ENCODE peak calls at places on chromosomes 12 and 14, in seven cellular contexts. H, L, R, D, X, G and T are unnamed samples.

GRCh38 chr12:46678441-46678840 is 147.4 kb downstream of the SLC38A4 start:
- DNase-seq in R (no peak), X (no peak), H (no peak), L (no peak), D (no peak), G (no peak), T (no peak)

GRCh38 chr14:61280526-61281185 is 482 bp downstream of the TMEM30B start:
- DNase-seq in D (no peak), L (peak), X (peak), G (peak), R (peak), H (no peak), T (peak)

GRCh38 chr14:61565181-61565580 is 130.1 kb upstream of the HIF1A start:
- DNase-seq in D (peak), L (no peak), H (no peak), X (no peak), G (no peak), R (no peak), T (no peak)

GRCh38 chr12:3218150-3218845 is 141.1 kb downstream of the TSPAN9 start:
- DNase-seq in L (peak), X (peak), H (peak), R (peak), D (peak), G (peak), T (peak)

GRCh38 chr12:57111046-57111698 is at the start of gene STAT6:
- DNase-seq in D (peak), R (peak), X (peak), H (peak), G (peak), L (peak), T (peak)

GRCh38 chr12:125220404-125221273 is 155.4 kb downstream of the AACS start:
- DNase-seq in D (peak), R (peak), G (no peak), L (no peak), X (no peak), H (no peak), T (peak)

GRCh38 chr14:104978774-104979691 is 859 bp upstream of the AHNAK2 start:
- DNase-seq in R (no peak), L (no peak), G (peak), X (no peak), H (no peak), D (no peak), T (no peak)

GRCh38 chr12:124675881-124676688 is 108.7 kb upstream of the NCOR2 start:
- DNase-seq in L (no peak), G (no peak), R (peak), D (peak), H (no peak), X (peak), T (no peak)

GRCh38 chr14:99687284-99688209 is 3.4 kb downstream of the CYP46A1 start:
- DNase-seq in X (no peak), D (no peak), R (no peak), L (peak), G (no peak), H (no peak), T (no peak)

GRCh38 chr14:104333903-104334811 is 195.8 kb downstream of the KIF26A start:
- DNase-seq in L (no peak), X (no peak), H (no peak), G (peak), D (no peak), R (no peak), T (no peak)

GRCh38 chr14:50364792-50365191 is 31.9 kb downstream of the CDKL1 start:
- DNase-seq in L (no peak), R (no peak), X (no peak), G (no peak), D (no peak), H (no peak), T (no peak)
- TF ChIP-seq CTCF in L (no peak), R (no peak), X (no peak), G (no peak), D (no peak), H (no peak), T (no peak)

GRCh38 chr12:89701606-89702206 is 6.9 kb downstream of the ATP2B1 start:
- DNase-seq in R (no peak), D (no peak), X (no peak), L (no peak), G (no peak), H (no peak), T (no peak)
- TF ChIP-seq CTCF in R (no peak), D (no peak), X (no peak), L (no peak), G (no peak), H (no peak), T (no peak)

GRCh38 chr12:107254258-107254856 is 161.0 kb upstream of the CRY1 start:
- DNase-seq in R (no peak), G (no peak), L (no peak), X (no peak), D (no peak), H (no peak), T (no peak)
- TF ChIP-seq CTCF in R (no peak), G (no peak), L (no peak), X (no peak), D (no peak), H (no peak), T (no peak)

GRCh38 chr12:103705927-103706326 is 118.9 kb downstream of the STAB2 start:
- DNase-seq in G (no peak), H (no peak), R (no peak), L (no peak), X (no peak), D (no peak), T (no peak)
- TF ChIP-seq CTCF in G (no peak), H (peak), R (peak), L (no peak), X (no peak), D (peak), T (no peak)

DNA sequence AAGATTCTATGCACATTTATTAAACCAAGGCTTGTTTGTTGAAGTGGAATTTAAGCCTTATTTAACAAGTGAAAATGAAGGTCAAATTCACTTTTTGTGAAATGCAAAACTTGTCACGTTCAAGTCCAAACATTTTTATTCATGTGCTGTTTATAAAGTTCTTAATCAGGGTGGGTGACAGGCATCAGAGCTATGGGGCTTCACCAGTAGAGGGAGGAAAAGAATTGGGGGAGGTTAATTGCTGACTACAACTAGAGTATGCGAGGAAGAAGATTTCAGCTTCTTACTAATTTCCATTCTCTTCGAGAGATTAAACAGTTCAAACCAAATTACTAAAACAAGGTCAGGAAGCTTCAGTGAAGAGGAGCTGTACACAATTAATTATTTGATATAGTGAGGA is 9.7 kb downstream of the MOK start:
- DNase-seq in H (no peak), R (peak), L (no peak), D (peak), X (no peak), G (no peak), T (peak)
- TF ChIP-seq CTCF in H (peak), R (peak), L (no peak), D (peak), X (no peak), G (no peak), T (peak)

GRCh38 chr12:1608783-1609119 is 14.4 kb upstream of the FBXL14 start:
- DNase-seq in D (no peak), G (no peak), X (no peak), H (no peak), R (no peak), L (no peak), T (no peak)
- TF ChIP-seq CTCF in D (no peak), G (no peak), X (no peak), H (no peak), R (no peak), L (no peak), T (no peak)

GRCh38 chr14:71050227-71050823 is 143.1 kb downstream of the PCNX1 start:
- DNase-seq in X (no peak), G (no peak), D (peak), L (no peak), H (no peak), R (peak), T (peak)
- TF ChIP-seq CTCF in X (no peak), G (peak), D (peak), L (no peak), H (peak), R (peak), T (peak)

DNA sequence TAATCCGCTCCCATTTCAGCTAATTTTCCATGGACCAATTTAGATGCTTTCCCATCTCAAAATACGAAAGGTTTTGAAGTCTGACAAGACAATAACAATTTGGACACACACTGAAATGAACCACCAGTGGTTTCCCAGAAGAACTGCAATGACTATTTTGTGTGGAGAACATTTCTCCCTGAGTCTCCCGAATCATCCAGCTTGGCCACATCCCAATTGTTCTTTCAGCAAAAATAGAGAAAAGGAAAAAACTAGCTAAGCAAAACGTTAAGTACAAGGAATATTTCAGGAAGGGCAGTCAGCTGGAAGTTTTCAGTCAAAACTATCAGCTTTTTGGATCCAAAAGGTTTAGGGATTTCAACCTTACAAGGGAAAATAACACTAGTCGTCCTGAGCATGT is 390.6 kb downstream of the KCNH5 start:
- DNase-seq in G (no peak), L (no peak), H (no peak), R (peak), X (no peak), D (peak), T (peak)
- TF ChIP-seq CTCF in G (no peak), L (no peak), H (no peak), R (peak), X (no peak), D (no peak), T (no peak)

GRCh38 chr14:27184371-27184901 is 586.6 kb upstream of the NOVA1 start:
- DNase-seq in X (no peak), R (peak), G (no peak), D (peak), L (no peak), H (no peak), T (peak)
- TF ChIP-seq CTCF in X (no peak), R (no peak), G (no peak), D (no peak), L (no peak), H (no peak), T (no peak)